ENCODE peak calls at places on chromosomes 5 and 9, in four cellular contexts. One of them, this sample, is unnamed.

GRCh38 chr5:113140837-113141661 is 164.5 kb downstream of the DCP2 start:
- DNase-seq in HepG2: no peak
- DNase-seq in A549: no peak
- DNase-seq in K562: no peak
- DNase-seq in this sample: peak

GRCh38 chr5:112417931-112418358 is 1.1 kb downstream of the EPB41L4A start:
- DNase-seq in HepG2: no peak
- DNase-seq in A549: no peak
- DNase-seq in K562: no peak
- DNase-seq in this sample: no peak

GRCh38 chr9:131942076-131942720 is 137.5 kb downstream of the MED27 start:
- DNase-seq in HepG2: no peak
- DNase-seq in A549: no peak
- DNase-seq in K562: no peak
- DNase-seq in this sample: peak

GRCh38 chr5:65718576-65719310 is 3.2 kb downstream of the SGTB start:
- DNase-seq in HepG2: no peak
- DNase-seq in A549: no peak
- DNase-seq in K562: no peak
- DNase-seq in this sample: no peak

GRCh38 chr5:179414459-179415215 is 69.4 kb upstream of the ADAMTS2 start:
- DNase-seq in HepG2: no peak
- DNase-seq in A549: no peak
- DNase-seq in K562: no peak
- DNase-seq in this sample: no peak

GRCh38 chr5:176748967-176749935 is 61.1 kb upstream of the UNC5A start:
- DNase-seq in HepG2: no peak
- DNase-seq in A549: no peak
- DNase-seq in K562: no peak
- DNase-seq in this sample: no peak

GRCh38 chr9:15509931-15510788 is 610 bp downstream of the PSIP1 start:
- DNase-seq in HepG2: peak
- DNase-seq in A549: peak
- DNase-seq in K562: peak
- DNase-seq in this sample: no peak

GRCh38 chr9:127336708-127337352 is 60.1 kb upstream of the SLC2A8 start:
- DNase-seq in HepG2: peak
- DNase-seq in A549: peak
- DNase-seq in K562: no peak
- DNase-seq in this sample: peak

GRCh38 chr5:11814373-11814772 is 89.9 kb downstream of the CTNND2 start:
- DNase-seq in HepG2: no peak
- DNase-seq in A549: no peak
- DNase-seq in K562: no peak
- DNase-seq in this sample: no peak

GRCh38 chr9:107284636-107285035 is 1.6 kb downstream of the RAD23B start:
- DNase-seq in HepG2: peak
- DNase-seq in A549: no peak
- DNase-seq in K562: no peak
- DNase-seq in this sample: no peak

GRCh38 chr9:116842658-116843057 is 155.6 kb downstream of the TRIM32 start:
- DNase-seq in HepG2: peak
- DNase-seq in A549: no peak
- DNase-seq in K562: no peak
- DNase-seq in this sample: no peak

GRCh38 chr9:34898846-34899245 is 59.2 kb upstream of the PHF24 start:
- DNase-seq in HepG2: no peak
- DNase-seq in A549: no peak
- DNase-seq in K562: no peak
- DNase-seq in this sample: no peak

GRCh38 chr5:84603557-84604185 is 219.0 kb upstream of the EDIL3 start:
- DNase-seq in HepG2: no peak
- DNase-seq in A549: no peak
- DNase-seq in K562: no peak
- DNase-seq in this sample: peak

GRCh38 chr9:90921104-90921503 is 119.5 kb downstream of the SYK start:
- DNase-seq in HepG2: no peak
- DNase-seq in A549: no peak
- DNase-seq in K562: no peak
- DNase-seq in this sample: no peak

GRCh38 chr5:172902497-172903472 is 56.4 kb upstream of the RPL26L1 start:
- DNase-seq in HepG2: peak
- DNase-seq in A549: peak
- DNase-seq in K562: peak
- DNase-seq in this sample: peak

GRCh38 chr9:10026585-10026984 is 586.2 kb downstream of the PTPRD start:
- DNase-seq in HepG2: no peak
- DNase-seq in A549: no peak
- DNase-seq in K562: no peak
- DNase-seq in this sample: no peak

GRCh38 chr9:19408316-19408692 is 505 bp upstream of the ACER2 start:
- DNase-seq in HepG2: no peak
- DNase-seq in A549: peak
- DNase-seq in K562: peak
- DNase-seq in this sample: no peak

GRCh38 chr9:36961051-36961450 is 73.0 kb downstream of the PAX5 start:
- DNase-seq in HepG2: no peak
- DNase-seq in A549: no peak
- DNase-seq in K562: no peak
- DNase-seq in this sample: no peak

DNA sequence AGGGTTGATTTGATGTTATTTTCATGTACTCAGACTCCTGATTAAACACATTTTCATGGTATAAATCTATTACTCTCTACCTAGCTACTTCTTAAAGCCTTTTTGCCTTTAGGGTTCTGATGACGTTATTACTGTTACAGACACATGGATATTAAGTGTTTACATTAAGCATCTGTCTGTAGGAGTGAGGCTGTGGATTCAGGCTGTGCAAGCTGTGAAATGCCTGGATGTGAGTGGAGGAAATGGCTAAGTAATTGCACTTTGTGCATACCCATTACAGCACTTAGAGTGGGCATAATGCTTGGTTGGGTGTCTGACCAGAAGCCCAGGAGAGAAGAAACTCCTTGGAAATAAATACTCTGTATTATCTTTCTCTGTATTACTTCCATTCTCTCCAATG is 186.8 kb downstream of the SNX18 start:
- DNase-seq in HepG2: no peak
- DNase-seq in A549: no peak
- DNase-seq in K562: no peak
- DNase-seq in this sample: peak
- TF ChIP-seq USF2 in HepG2: no peak
- TF ChIP-seq USF2 in A549: no peak
- TF ChIP-seq USF2 in K562: no peak
- TF ChIP-seq USF2 in this sample: no peak

GRCh38 chr5:96348536-96348935 is 84.5 kb downstream of the PCSK1 start:
- DNase-seq in HepG2: no peak
- DNase-seq in A549: no peak
- DNase-seq in K562: no peak
- DNase-seq in this sample: no peak
- TF ChIP-seq BHLHE40 in HepG2: no peak
- TF ChIP-seq BHLHE40 in A549: no peak
- TF ChIP-seq BHLHE40 in K562: no peak
- TF ChIP-seq BHLHE40 in this sample: no peak

GRCh38 chr5:87340716-87341115 is 72.0 kb downstream of the CCNH start:
- DNase-seq in HepG2: no peak
- DNase-seq in A549: no peak
- DNase-seq in K562: no peak
- DNase-seq in this sample: no peak
- TF ChIP-seq MAZ in HepG2: no peak
- TF ChIP-seq MAZ in A549: no peak
- TF ChIP-seq MAZ in K562: no peak
- TF ChIP-seq MAZ in this sample: no peak

GRCh38 chr9:95085861-95086563 is 231.5 kb downstream of the FANCC start:
- DNase-seq in HepG2: no peak
- DNase-seq in A549: no peak
- DNase-seq in K562: no peak
- DNase-seq in this sample: no peak
- TF ChIP-seq USF2 in HepG2: no peak
- TF ChIP-seq USF2 in A549: no peak
- TF ChIP-seq USF2 in K562: no peak
- TF ChIP-seq USF2 in this sample: no peak

DNA sequence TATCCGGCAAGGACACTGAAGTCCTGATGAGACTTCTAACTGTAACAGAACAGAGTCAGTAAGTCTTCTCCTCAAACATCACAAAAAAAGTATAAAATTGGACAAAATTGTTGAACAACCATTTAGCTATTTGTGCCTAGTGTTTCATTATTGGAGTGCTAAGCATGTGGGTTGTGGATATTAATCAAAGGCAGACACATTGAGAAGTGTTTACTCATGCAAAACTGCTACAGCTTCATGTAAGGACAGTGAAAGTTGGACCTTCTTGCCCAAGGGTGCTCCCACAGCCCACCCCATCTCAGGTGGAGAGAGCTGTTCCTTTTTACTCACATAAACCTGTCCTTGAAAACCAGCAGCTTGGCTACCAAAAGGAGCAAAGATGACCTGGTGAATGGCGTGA is 355.1 kb upstream of the DAB2 start:
- DNase-seq in HepG2: no peak
- DNase-seq in A549: no peak
- DNase-seq in K562: no peak
- DNase-seq in this sample: no peak
- TF ChIP-seq BHLHE40 in HepG2: no peak
- TF ChIP-seq BHLHE40 in A549: no peak
- TF ChIP-seq BHLHE40 in K562: no peak
- TF ChIP-seq BHLHE40 in this sample: no peak

DNA sequence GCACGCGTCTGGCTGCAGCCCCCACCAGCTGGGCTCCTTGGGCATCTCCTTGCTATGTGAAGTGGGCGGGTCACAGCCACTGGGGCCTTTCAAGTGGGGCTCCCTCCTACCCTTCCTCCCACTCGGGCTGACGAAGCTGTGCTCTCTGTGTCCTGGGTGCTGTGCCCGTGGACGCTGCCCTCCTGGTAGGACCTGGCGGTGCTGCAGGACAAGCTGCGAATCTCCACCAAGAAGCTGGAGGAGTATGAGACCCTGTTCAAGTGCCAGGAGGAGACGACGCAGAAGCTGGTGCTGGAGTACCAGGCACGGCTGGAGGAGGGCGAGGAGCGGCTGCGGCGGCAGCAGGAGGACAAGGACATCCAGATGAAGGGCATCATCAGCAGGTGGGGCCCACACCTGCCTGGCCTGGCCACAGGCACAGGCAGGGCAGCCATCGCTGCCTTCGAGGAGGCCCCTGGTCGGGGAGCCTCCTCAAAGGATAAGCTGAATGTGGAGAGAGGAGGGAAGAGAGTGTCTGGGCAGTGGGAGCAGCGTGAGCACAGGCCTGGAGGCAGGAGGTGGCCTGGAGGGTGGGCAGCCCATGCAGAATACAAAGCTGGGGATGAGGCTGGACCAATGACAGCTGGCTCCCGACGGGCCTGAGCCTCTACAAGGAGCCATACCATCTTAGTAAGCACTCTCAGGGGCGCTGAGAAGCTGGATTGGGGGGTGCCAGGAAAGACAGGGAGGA is 124.7 kb downstream of the DAB2IP start:
- DNase-seq in HepG2: no peak
- DNase-seq in A549: no peak
- DNase-seq in K562: no peak
- DNase-seq in this sample: no peak
- TF ChIP-seq MAZ in HepG2: no peak
- TF ChIP-seq MAZ in A549: no peak
- TF ChIP-seq MAZ in K562: no peak
- TF ChIP-seq MAZ in this sample: no peak

GRCh38 chr5:37841223-37841622 is 1.4 kb upstream of the GDNF start:
- DNase-seq in HepG2: no peak
- DNase-seq in A549: no peak
- DNase-seq in K562: no peak
- DNase-seq in this sample: no peak
- TF ChIP-seq USF2 in HepG2: no peak
- TF ChIP-seq USF2 in A549: no peak
- TF ChIP-seq USF2 in K562: no peak
- TF ChIP-seq USF2 in this sample: no peak

DNA sequence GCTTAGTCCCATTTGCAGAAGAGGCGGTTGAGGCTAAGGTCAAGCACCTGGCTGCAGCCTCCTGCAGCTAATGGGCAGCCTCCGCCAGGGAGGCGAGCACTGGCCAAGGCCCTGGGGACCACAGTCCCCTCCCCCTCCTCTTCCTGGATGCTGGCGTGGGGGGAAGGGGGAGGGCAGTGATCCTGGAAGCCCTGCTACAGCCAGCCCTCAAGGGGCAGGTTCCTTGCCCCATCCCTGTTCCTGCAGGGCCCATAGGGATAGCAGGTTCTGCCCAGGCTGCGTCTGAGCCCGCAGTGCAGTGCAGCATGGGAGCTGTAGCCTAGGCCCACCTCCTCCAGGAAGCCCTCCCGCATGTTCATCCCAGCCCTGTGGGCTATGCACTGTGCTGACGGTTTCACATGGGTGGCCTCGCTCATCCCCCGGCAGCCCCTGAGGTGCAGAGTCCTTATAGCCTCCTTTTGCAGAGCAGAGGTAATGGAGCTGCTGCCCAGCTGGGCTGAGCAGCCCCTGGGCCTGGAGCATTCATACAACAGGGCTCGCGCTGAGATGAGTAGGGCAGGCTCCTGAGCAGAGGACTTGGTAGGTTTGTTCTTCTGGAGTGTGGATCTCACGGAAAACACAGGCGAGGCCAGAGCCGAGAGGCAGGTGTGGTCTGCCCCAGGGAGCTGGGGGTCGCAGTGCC is 36.0 kb downstream of the KCNT1 start:
- DNase-seq in HepG2: no peak
- DNase-seq in A549: no peak
- DNase-seq in K562: no peak
- DNase-seq in this sample: no peak
- TF ChIP-seq BHLHE40 in HepG2: no peak
- TF ChIP-seq BHLHE40 in A549: no peak
- TF ChIP-seq BHLHE40 in K562: no peak
- TF ChIP-seq BHLHE40 in this sample: no peak

DNA sequence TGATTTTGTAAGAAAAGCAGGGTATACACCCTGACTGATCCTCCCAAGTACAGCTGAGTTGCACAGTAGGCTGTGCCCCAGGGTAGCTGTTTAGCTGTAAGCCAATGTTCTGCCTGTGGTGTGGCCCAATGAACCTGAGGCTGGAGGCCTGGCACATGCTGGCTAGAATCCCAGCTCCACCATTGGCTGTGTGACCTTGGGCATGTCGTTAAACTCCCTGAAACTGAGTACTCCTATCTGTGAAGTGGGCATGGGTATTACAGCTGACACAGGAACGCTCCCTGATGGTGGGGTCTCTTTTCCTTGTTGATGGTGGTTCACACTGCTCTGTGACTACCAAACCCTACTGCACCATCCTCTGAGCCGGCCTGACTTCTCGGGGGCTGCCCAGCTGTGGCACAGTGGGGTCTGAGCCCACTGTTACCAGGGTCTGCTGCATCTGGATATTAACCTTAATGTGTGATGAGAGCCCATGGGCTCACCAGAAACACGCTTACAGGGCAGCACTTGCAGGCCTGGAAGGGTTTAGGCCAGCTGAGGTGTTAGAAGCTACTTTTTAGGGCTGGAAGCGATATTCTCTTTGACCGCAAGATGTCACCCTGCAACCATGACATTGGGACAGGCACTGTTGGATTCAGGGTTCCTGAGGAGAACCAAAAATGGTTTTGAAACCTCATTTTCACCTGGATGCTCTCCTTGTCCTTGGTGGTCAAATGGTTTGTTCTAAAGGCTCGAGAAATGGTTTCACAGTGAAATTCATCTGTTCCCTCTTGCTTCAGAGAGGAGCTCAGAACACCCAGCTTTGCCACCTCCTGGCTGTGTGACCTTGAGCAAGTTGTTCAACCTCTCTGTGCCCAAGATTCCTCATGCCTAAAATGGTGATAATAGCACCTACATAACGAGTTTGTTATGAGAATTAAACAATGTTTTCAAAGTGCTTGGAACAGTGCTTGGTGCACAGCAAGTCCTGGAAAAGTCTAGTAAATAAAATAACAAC is 6.8 kb upstream of the GADD45G start:
- DNase-seq in HepG2: peak
- DNase-seq in A549: peak
- DNase-seq in K562: peak
- DNase-seq in this sample: peak
- TF ChIP-seq MAZ in HepG2: no peak
- TF ChIP-seq MAZ in A549: no peak
- TF ChIP-seq MAZ in K562: no peak
- TF ChIP-seq MAZ in this sample: no peak